ENCODE peak calls at places on chromosomes 3 and 15, in four cellular contexts. One of them, this sample, is unnamed.

GRCh38 chr15:69200773-69201745 is 40.6 kb downstream of the GLCE start:
- DNase-seq in cardiac muscle cell: no peak
- DNase-seq in pancreas: no peak
- DNase-seq in left ventricle myocardium inferior: no peak
- DNase-seq in this sample: no peak

GRCh38 chr3:52404391-52404790 is 40.5 kb downstream of the SEMA3G start:
- DNase-seq in pancreas: no peak
- DNase-seq in cardiac muscle cell: no peak
- DNase-seq in left ventricle myocardium inferior: peak; percentile 7
- DNase-seq in this sample: no peak

GRCh38 chr3:111794701-111795100 is 64.4 kb upstream of the PHLDB2 start:
- DNase-seq in cardiac muscle cell: no peak
- DNase-seq in left ventricle myocardium inferior: no peak
- DNase-seq in pancreas: no peak
- DNase-seq in this sample: no peak

GRCh38 chr3:157794771-157795170 is 291.6 kb upstream of the VEPH1 start:
- DNase-seq in left ventricle myocardium inferior: no peak
- DNase-seq in cardiac muscle cell: no peak
- DNase-seq in pancreas: no peak
- DNase-seq in this sample: no peak

GRCh38 chr3:187122261-187122660 is 17.0 kb downstream of the RPL39L start:
- DNase-seq in cardiac muscle cell: no peak
- DNase-seq in left ventricle myocardium inferior: no peak
- DNase-seq in pancreas: no peak
- DNase-seq in this sample: no peak

GRCh38 chr15:31752363-31752762 is 278.0 kb upstream of the CHRNA7 start:
- DNase-seq in pancreas: no peak
- DNase-seq in left ventricle myocardium inferior: no peak
- DNase-seq in cardiac muscle cell: no peak
- DNase-seq in this sample: no peak

GRCh38 chr3:196120291-196120951 is 38.5 kb upstream of the TFRC start:
- DNase-seq in pancreas: no peak
- DNase-seq in cardiac muscle cell: no peak
- DNase-seq in left ventricle myocardium inferior: peak; percentile 28
- DNase-seq in this sample: no peak

GRCh38 chr15:41513282-41514227 is at the start of gene LTK:
- DNase-seq in left ventricle myocardium inferior: no peak
- DNase-seq in pancreas: no peak
- DNase-seq in cardiac muscle cell: peak; percentile 74
- DNase-seq in this sample: no peak

GRCh38 chr15:66923438-66923881 is 141.9 kb upstream of the SMAD3 start:
- DNase-seq in cardiac muscle cell: peak; percentile 47
- DNase-seq in pancreas: no peak
- DNase-seq in left ventricle myocardium inferior: no peak
- DNase-seq in this sample: peak; percentile 40

GRCh38 chr15:72184165-72184811 is 13.3 kb downstream of the GRAMD2A start:
- DNase-seq in left ventricle myocardium inferior: peak; percentile 26
- DNase-seq in cardiac muscle cell: peak; percentile 76
- DNase-seq in pancreas: no peak
- DNase-seq in this sample: peak; percentile 63

GRCh38 chr3:185362850-185363661 is at the start of gene MAP3K13:
- DNase-seq in left ventricle myocardium inferior: peak; percentile 68
- DNase-seq in cardiac muscle cell: peak; percentile 87
- DNase-seq in pancreas: peak; percentile 85
- DNase-seq in this sample: peak; percentile 82

GRCh38 chr3:37054370-37054769 is 61.1 kb downstream of the MLH1 start:
- DNase-seq in pancreas: no peak
- DNase-seq in cardiac muscle cell: peak; percentile 13
- DNase-seq in left ventricle myocardium inferior: no peak
- DNase-seq in this sample: no peak

GRCh38 chr3:48402281-48402732 is 27.6 kb downstream of the PLXNB1 start:
- DNase-seq in left ventricle myocardium inferior: peak; percentile 64
- DNase-seq in pancreas: peak; percentile 47
- DNase-seq in cardiac muscle cell: no peak
- DNase-seq in this sample: peak; percentile 59

GRCh38 chr15:77783636-77784035 is 150.9 kb upstream of the LINGO1 start:
- DNase-seq in left ventricle myocardium inferior: no peak
- DNase-seq in pancreas: no peak
- DNase-seq in cardiac muscle cell: no peak
- DNase-seq in this sample: no peak

GRCh38 chr15:76183906-76184639 is 124.3 kb downstream of the TMEM266 start:
- DNase-seq in left ventricle myocardium inferior: no peak
- DNase-seq in cardiac muscle cell: no peak
- DNase-seq in pancreas: no peak
- DNase-seq in this sample: no peak

GRCh38 chr15:63190993-63191392 is 1.6 kb downstream of the RAB8B start:
- DNase-seq in left ventricle myocardium inferior: no peak
- DNase-seq in pancreas: no peak
- DNase-seq in cardiac muscle cell: no peak
- DNase-seq in this sample: no peak

GRCh38 chr3:127445581-127446368 is 144.8 kb downstream of the TPRA1 start:
- DNase-seq in cardiac muscle cell: no peak
- DNase-seq in left ventricle myocardium inferior: no peak
- DNase-seq in pancreas: no peak
- DNase-seq in this sample: peak; percentile 21

GRCh38 chr3:98763076-98763475 is at the start of gene ST3GAL6:
- DNase-seq in pancreas: no peak
- DNase-seq in cardiac muscle cell: no peak
- DNase-seq in left ventricle myocardium inferior: no peak
- DNase-seq in this sample: no peak

GRCh38 chr15:82749951-82750830 is 40.5 kb upstream of the AP3B2 start:
- DNase-seq in pancreas: peak; percentile 87
- DNase-seq in cardiac muscle cell: peak; percentile 97
- DNase-seq in left ventricle myocardium inferior: peak; percentile 90
- DNase-seq in this sample: peak; percentile 91

GRCh38 chr3:1805331-1805730 is 293.3 kb upstream of the CNTN4 start:
- DNase-seq in cardiac muscle cell: no peak
- DNase-seq in pancreas: no peak
- DNase-seq in left ventricle myocardium inferior: no peak
- DNase-seq in this sample: no peak

GRCh38 chr3:31252216-31253185 is 280.2 kb upstream of the STT3B start:
- DNase-seq in left ventricle myocardium inferior: no peak
- DNase-seq in pancreas: no peak
- DNase-seq in cardiac muscle cell: no peak
- DNase-seq in this sample: no peak

GRCh38 chr15:49622561-49622960 is 1.7 kb downstream of the DTWD1 start:
- DNase-seq in cardiac muscle cell: no peak
- DNase-seq in pancreas: no peak
- DNase-seq in left ventricle myocardium inferior: no peak
- DNase-seq in this sample: no peak

GRCh38 chr3:150377601-150378466 is 30.3 kb upstream of the TSC22D2 start:
- DNase-seq in cardiac muscle cell: no peak
- DNase-seq in left ventricle myocardium inferior: no peak
- DNase-seq in pancreas: no peak
- DNase-seq in this sample: no peak

GRCh38 chr15:52080993-52081392 is 31.6 kb downstream of the BCL2L10 start:
- DNase-seq in pancreas: no peak
- DNase-seq in cardiac muscle cell: no peak
- DNase-seq in left ventricle myocardium inferior: no peak
- DNase-seq in this sample: no peak

GRCh38 chr3:114178770-114179368 is at the start of gene DRD3:
- DNase-seq in pancreas: no peak
- DNase-seq in cardiac muscle cell: peak; percentile 89
- DNase-seq in left ventricle myocardium inferior: no peak
- DNase-seq in this sample: no peak

GRCh38 chr3:52182691-52183090 is 15.3 kb upstream of the ALAS1 start:
- DNase-seq in pancreas: no peak
- DNase-seq in left ventricle myocardium inferior: no peak
- DNase-seq in cardiac muscle cell: no peak
- DNase-seq in this sample: no peak

GRCh38 chr3:143998266-143998665 is 26.6 kb downstream of the DIPK2A start:
- DNase-seq in left ventricle myocardium inferior: no peak
- DNase-seq in cardiac muscle cell: no peak
- DNase-seq in pancreas: no peak
- DNase-seq in this sample: no peak

GRCh38 chr15:100592898-100593297 is 9.1 kb downstream of the LINS1 start:
- DNase-seq in left ventricle myocardium inferior: no peak
- DNase-seq in pancreas: no peak
- DNase-seq in cardiac muscle cell: no peak
- DNase-seq in this sample: no peak

DNA sequence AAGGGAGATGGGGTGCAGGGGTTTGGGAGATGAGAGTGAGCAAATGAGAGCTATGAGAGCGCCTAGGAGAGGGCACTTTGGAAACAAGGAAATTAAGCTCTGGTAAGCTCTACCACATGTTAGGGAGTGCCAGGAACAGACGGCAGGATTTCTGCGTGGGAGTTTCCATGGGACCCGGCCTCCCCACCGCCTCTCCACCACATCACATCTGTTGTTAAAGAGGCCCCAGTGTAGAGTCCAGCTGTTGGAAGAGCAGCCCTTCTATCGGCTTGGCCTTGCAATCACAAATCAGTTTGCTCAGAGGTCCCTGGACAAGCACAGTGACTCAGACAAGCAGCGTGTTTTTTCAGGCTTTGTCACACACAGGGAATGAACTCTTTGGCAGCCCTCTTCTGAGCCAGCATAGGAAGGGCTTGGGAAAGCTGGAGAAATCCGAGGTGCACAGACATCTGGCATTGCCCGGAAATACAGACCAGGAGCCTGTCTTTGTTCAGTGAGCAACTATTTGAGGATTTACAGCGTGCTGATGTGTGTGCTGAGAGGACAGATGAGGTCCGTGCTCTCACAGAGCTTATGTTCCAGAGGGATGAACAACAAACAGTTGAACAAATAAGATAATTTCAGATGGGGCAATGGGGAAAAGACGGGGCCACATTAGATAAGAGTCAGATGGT is 370.6 kb upstream of the PROK2 start:
- DNase-seq in cardiac muscle cell: no peak
- DNase-seq in left ventricle myocardium inferior: peak; percentile 35
- DNase-seq in pancreas: peak; percentile 47
- DNase-seq in this sample: peak; percentile 37
- H3K27me3 ChIP-seq in cardiac muscle cell: no peaks in the 10 kb centered on the region
- H3K27me3 ChIP-seq in left ventricle myocardium inferior: no peaks in the 10 kb centered on the region
- H3K27me3 ChIP-seq in pancreas: no peaks in the 10 kb centered on the region
- H3K27me3 ChIP-seq in this sample: no peaks in the 10 kb centered on the region

DNA sequence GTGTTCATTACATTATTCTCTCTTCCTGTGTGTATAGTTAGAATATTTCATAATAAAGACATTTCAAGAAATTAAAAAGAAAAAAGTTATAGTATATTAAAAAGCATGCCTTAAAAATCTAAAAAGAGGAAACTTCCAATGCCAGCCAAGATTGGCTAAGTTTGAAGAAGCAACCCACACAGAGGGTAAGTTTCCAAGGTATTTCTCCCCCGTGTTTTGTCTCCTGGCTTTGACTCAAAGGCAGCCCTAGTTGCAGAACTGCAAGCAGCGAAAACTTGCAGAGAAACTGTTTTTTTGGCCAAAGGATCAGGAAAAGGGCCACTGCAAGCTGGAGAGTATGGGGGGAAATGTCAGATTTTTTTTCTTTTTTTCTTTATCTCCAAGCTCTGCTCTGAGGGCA is 23.1 kb downstream of the HACL1 start:
- DNase-seq in pancreas: no peak
- DNase-seq in cardiac muscle cell: no peak
- DNase-seq in left ventricle myocardium inferior: no peak
- DNase-seq in this sample: no peak
- H3K36me3 ChIP-seq in pancreas: peaks cover 20% of the 10 kb centered on the region
- H3K36me3 ChIP-seq in cardiac muscle cell: peaks cover 20% of the 10 kb centered on the region
- H3K36me3 ChIP-seq in left ventricle myocardium inferior: peaks cover 68% of the 10 kb centered on the region
- H3K36me3 ChIP-seq in this sample: peaks cover 75% of the 10 kb centered on the region

GRCh38 chr3:10817506-10817905 is 1.5 kb downstream of the SLC6A11 start:
- DNase-seq in pancreas: no peak
- DNase-seq in cardiac muscle cell: no peak
- DNase-seq in left ventricle myocardium inferior: no peak
- DNase-seq in this sample: no peak

GRCh38 chr3:10816019-10816862 is at the start of gene SLC6A11:
- DNase-seq in left ventricle myocardium inferior: no peak
- DNase-seq in cardiac muscle cell: peak; percentile 46
- DNase-seq in pancreas: peak; percentile 11
- DNase-seq in this sample: no peak

GRCh38 chr3:10816863-10817253 is 830 bp downstream of the SLC6A11 start:
- DNase-seq in pancreas: no peak
- DNase-seq in left ventricle myocardium inferior: no peak
- DNase-seq in cardiac muscle cell: no peak
- DNase-seq in this sample: no peak

GRCh38 chr3:10814623-10815022 is 1.4 kb upstream of the SLC6A11 start:
- DNase-seq in pancreas: no peak
- DNase-seq in left ventricle myocardium inferior: no peak
- DNase-seq in cardiac muscle cell: no peak
- DNase-seq in this sample: no peak

GRCh38 chr3:10815487-10815886 is 541 bp upstream of the SLC6A11 start:
- DNase-seq in cardiac muscle cell: no peak
- DNase-seq in left ventricle myocardium inferior: no peak
- DNase-seq in pancreas: no peak
- DNase-seq in this sample: no peak
- H3K27me3 ChIP-seq in cardiac muscle cell: peaks cover 83% of the 10 kb centered on the region
- H3K27me3 ChIP-seq in left ventricle myocardium inferior: peaks cover 79% of the 10 kb centered on the region
- H3K27me3 ChIP-seq in pancreas: no peaks in the 10 kb centered on the region
- H3K27me3 ChIP-seq in this sample: peaks cover 54% of the 10 kb centered on the region

GRCh38 chr15:85451099-85451700 is 70.8 kb downstream of the AKAP13 start:
- DNase-seq in pancreas: no peak
- DNase-seq in left ventricle myocardium inferior: no peak
- DNase-seq in cardiac muscle cell: no peak
- DNase-seq in this sample: no peak
- H3K36me3 ChIP-seq in pancreas: no peaks in the 10 kb centered on the region
- H3K36me3 ChIP-seq in left ventricle myocardium inferior: no peaks in the 10 kb centered on the region
- H3K36me3 ChIP-seq in cardiac muscle cell: no peaks in the 10 kb centered on the region
- H3K36me3 ChIP-seq in this sample: no peaks in the 10 kb centered on the region

DNA sequence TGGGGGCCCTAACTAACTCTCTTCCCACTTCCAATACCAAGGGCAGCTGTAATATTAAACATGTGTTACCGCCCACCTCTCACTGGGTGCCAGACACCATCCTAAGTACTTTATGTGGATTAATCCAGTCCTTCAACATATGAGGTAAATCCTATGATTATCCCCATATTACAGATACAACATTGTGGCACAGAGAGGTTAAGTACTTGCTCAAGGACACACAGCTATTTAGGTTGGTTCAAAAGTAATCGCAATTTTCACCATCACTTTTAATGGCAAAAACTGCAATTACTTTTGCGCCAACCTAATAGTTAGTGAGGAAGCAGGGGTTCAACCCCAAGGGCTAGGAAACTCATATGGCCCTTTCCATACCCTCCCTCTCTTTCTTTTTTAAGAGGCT is 100.8 kb downstream of the SEMA5B start:
- DNase-seq in left ventricle myocardium inferior: no peak
- DNase-seq in cardiac muscle cell: no peak
- DNase-seq in pancreas: no peak
- DNase-seq in this sample: no peak
- H3K27me3 ChIP-seq in left ventricle myocardium inferior: peaks cover 18% of the 10 kb centered on the region
- H3K27me3 ChIP-seq in cardiac muscle cell: peaks cover 34% of the 10 kb centered on the region
- H3K27me3 ChIP-seq in pancreas: no peaks in the 10 kb centered on the region
- H3K27me3 ChIP-seq in this sample: peaks cover 8% of the 10 kb centered on the region

GRCh38 chr15:23013681-23014080 is 25.7 kb downstream of the TUBGCP5 start:
- DNase-seq in cardiac muscle cell: no peak
- DNase-seq in pancreas: no peak
- DNase-seq in left ventricle myocardium inferior: no peak
- DNase-seq in this sample: no peak
- H3K36me3 ChIP-seq in cardiac muscle cell: peaks cover 42% of the 10 kb centered on the region
- H3K36me3 ChIP-seq in pancreas: peaks cover 70% of the 10 kb centered on the region
- H3K36me3 ChIP-seq in left ventricle myocardium inferior: peaks cover 96% of the 10 kb centered on the region
- H3K36me3 ChIP-seq in this sample: peaks cover 100% of the 10 kb centered on the region